ENCODE peak calls at places on chromosomes 11 and 22, in five cellular contexts. One of them, this sample, is unnamed.

GRCh38 chr22:46108564-46109473 is 41.5 kb upstream of the PPARA start:
- DNase-seq in GM12878: no peak
- DNase-seq in K562: peak
- DNase-seq in HepG2: peak
- DNase-seq in A549: peak
- DNase-seq in this sample: peak

GRCh38 chr11:102014756-102015155 is 32.5 kb upstream of the CFAP300 start:
- DNase-seq in K562: no peak
- DNase-seq in HepG2: no peak
- DNase-seq in A549: no peak
- DNase-seq in GM12878: no peak
- DNase-seq in this sample: no peak

GRCh38 chr11:74255741-74256369 is 55.6 kb downstream of the P4HA3 start:
- DNase-seq in A549: peak
- DNase-seq in K562: peak
- DNase-seq in GM12878: no peak
- DNase-seq in HepG2: peak
- DNase-seq in this sample: peak

GRCh38 chr11:75627879-75628668 is 40.8 kb downstream of the MAP6 start:
- DNase-seq in GM12878: no peak
- DNase-seq in A549: no peak
- DNase-seq in K562: peak
- DNase-seq in HepG2: no peak
- DNase-seq in this sample: peak

GRCh38 chr11:829116-829945 is 1.6 kb downstream of the CRACR2B start:
- DNase-seq in HepG2: no peak
- DNase-seq in K562: no peak
- DNase-seq in GM12878: no peak
- DNase-seq in A549: no peak
- DNase-seq in this sample: peak

GRCh38 chr11:10625982-10626311 is 57.5 kb upstream of the LYVE1 start:
- DNase-seq in HepG2: no peak
- DNase-seq in K562: no peak
- DNase-seq in GM12878: no peak
- DNase-seq in A549: no peak
- DNase-seq in this sample: no peak

GRCh38 chr22:40628354-40629042 is 8.0 kb downstream of the MRTFA start:
- DNase-seq in A549: no peak
- DNase-seq in HepG2: no peak
- DNase-seq in GM12878: peak
- DNase-seq in K562: no peak
- DNase-seq in this sample: no peak

GRCh38 chr22:43099095-43099494 is 9.9 kb upstream of the TTLL1 start:
- DNase-seq in HepG2: no peak
- DNase-seq in K562: no peak
- DNase-seq in GM12878: no peak
- DNase-seq in A549: no peak
- DNase-seq in this sample: no peak

GRCh38 chr11:90250970-90251369 is 28.1 kb upstream of the CHORDC1 start:
- DNase-seq in K562: no peak
- DNase-seq in A549: no peak
- DNase-seq in GM12878: no peak
- DNase-seq in HepG2: peak
- DNase-seq in this sample: no peak

GRCh38 chr11:70578831-70579230 is 180.5 kb downstream of the CTTN start:
- DNase-seq in GM12878: no peak
- DNase-seq in A549: no peak
- DNase-seq in HepG2: no peak
- DNase-seq in K562: no peak
- DNase-seq in this sample: no peak

GRCh38 chr22:30872282-30873041 is 96.1 kb downstream of the MORC2 start:
- DNase-seq in HepG2: no peak
- DNase-seq in A549: no peak
- DNase-seq in GM12878: no peak
- DNase-seq in K562: peak
- DNase-seq in this sample: no peak

GRCh38 chr11:84290647-84291046 is 1004.5 kb upstream of the CCDC90B start:
- DNase-seq in GM12878: no peak
- DNase-seq in HepG2: no peak
- DNase-seq in K562: no peak
- DNase-seq in A549: no peak
- DNase-seq in this sample: no peak

GRCh38 chr11:44564653-44565007 is 833 bp upstream of the CD82 start:
- DNase-seq in HepG2: no peak
- DNase-seq in GM12878: no peak
- DNase-seq in A549: no peak
- DNase-seq in K562: peak
- DNase-seq in this sample: peak

GRCh38 chr11:95711162-95711944 is 78.2 kb downstream of the FAM76B start:
- DNase-seq in A549: no peak
- DNase-seq in HepG2: no peak
- DNase-seq in K562: no peak
- DNase-seq in GM12878: peak
- DNase-seq in this sample: no peak

GRCh38 chr22:25143161-25144076 is 56.2 kb upstream of the CRYBB3 start:
- DNase-seq in GM12878: no peak
- DNase-seq in A549: no peak
- DNase-seq in K562: no peak
- DNase-seq in HepG2: no peak
- DNase-seq in this sample: no peak

GRCh38 chr22:30212363-30212995 is 34.1 kb downstream of the LIF start:
- DNase-seq in K562: no peak
- DNase-seq in HepG2: peak
- DNase-seq in GM12878: no peak
- DNase-seq in A549: peak
- DNase-seq in this sample: no peak

GRCh38 chr22:49855491-49855911 is 1.9 kb downstream of the ZBED4 start:
- DNase-seq in GM12878: no peak
- DNase-seq in HepG2: no peak
- DNase-seq in A549: no peak
- DNase-seq in K562: no peak
- DNase-seq in this sample: no peak

GRCh38 chr11:88357323-88358039 is 19.9 kb upstream of the CTSC start:
- DNase-seq in HepG2: no peak
- DNase-seq in K562: peak
- DNase-seq in A549: peak
- DNase-seq in GM12878: peak
- DNase-seq in this sample: no peak

GRCh38 chr22:46318576-46318975 is 16.9 kb upstream of the TRMU start:
- DNase-seq in HepG2: no peak
- DNase-seq in A549: no peak
- DNase-seq in GM12878: no peak
- DNase-seq in K562: no peak
- DNase-seq in this sample: no peak

GRCh38 chr11:94800394-94800793 is 32.2 kb downstream of the AMOTL1 start:
- DNase-seq in HepG2: no peak
- DNase-seq in A549: no peak
- DNase-seq in K562: no peak
- DNase-seq in GM12878: no peak
- DNase-seq in this sample: no peak

GRCh38 chr22:46107089-46107664 is 43.1 kb upstream of the PPARA start:
- DNase-seq in HepG2: no peak
- DNase-seq in A549: no peak
- DNase-seq in K562: no peak
- DNase-seq in GM12878: no peak
- DNase-seq in this sample: no peak

GRCh38 chr22:29146771-29147170 is 58.9 kb upstream of the EMID1 start:
- DNase-seq in GM12878: no peak
- DNase-seq in HepG2: no peak
- DNase-seq in A549: no peak
- DNase-seq in K562: no peak
- DNase-seq in this sample: no peak

GRCh38 chr11:119673389-119674336 is 55.3 kb downstream of the NECTIN1 start:
- DNase-seq in A549: no peak
- DNase-seq in GM12878: peak
- DNase-seq in K562: no peak
- DNase-seq in HepG2: no peak
- DNase-seq in this sample: no peak

GRCh38 chr11:71489311-71490043 is 36.5 kb downstream of the NADSYN1 start:
- DNase-seq in A549: peak
- DNase-seq in HepG2: no peak
- DNase-seq in GM12878: peak
- DNase-seq in K562: no peak
- DNase-seq in this sample: no peak

GRCh38 chr11:13448876-13449275 is 14.1 kb downstream of the BTBD10 start:
- DNase-seq in HepG2: no peak
- DNase-seq in GM12878: no peak
- DNase-seq in A549: no peak
- DNase-seq in K562: peak
- DNase-seq in this sample: no peak

GRCh38 chr11:118908931-118909618 is 16.7 kb downstream of the BCL9L start:
- DNase-seq in K562: no peak
- DNase-seq in GM12878: no peak
- DNase-seq in A549: peak
- DNase-seq in HepG2: no peak
- DNase-seq in this sample: peak

GRCh38 chr11:71358122-71358728 is 90.0 kb downstream of the DHCR7 start:
- DNase-seq in A549: no peak
- DNase-seq in HepG2: no peak
- DNase-seq in K562: no peak
- DNase-seq in GM12878: no peak
- DNase-seq in this sample: no peak

GRCh38 chr11:109970516-109971183 is 122.5 kb upstream of the ZC3H12C start:
- DNase-seq in GM12878: peak
- DNase-seq in A549: no peak
- DNase-seq in K562: no peak
- DNase-seq in HepG2: no peak
- DNase-seq in this sample: no peak

GRCh38 chr22:19442166-19442565 is 5.3 kb downstream of the C22orf39 start:
- DNase-seq in HepG2: no peak
- DNase-seq in A549: no peak
- DNase-seq in GM12878: no peak
- DNase-seq in K562: no peak
- DNase-seq in this sample: no peak

GRCh38 chr22:19289475-19290161 is 1.9 kb downstream of the CLTCL1 start:
- DNase-seq in GM12878: no peak
- DNase-seq in A549: no peak
- DNase-seq in K562: no peak
- DNase-seq in HepG2: no peak
- DNase-seq in this sample: no peak

GRCh38 chr22:46086577-46087335 is 63.6 kb upstream of the PPARA start:
- DNase-seq in GM12878: no peak
- DNase-seq in A549: no peak
- DNase-seq in HepG2: no peak
- DNase-seq in K562: no peak
- DNase-seq in this sample: no peak

GRCh38 chr11:117179048-117179999 is 781 bp downstream of the SIDT2 start:
- DNase-seq in GM12878: peak
- DNase-seq in K562: peak
- DNase-seq in HepG2: no peak
- DNase-seq in A549: no peak
- DNase-seq in this sample: no peak

DNA sequence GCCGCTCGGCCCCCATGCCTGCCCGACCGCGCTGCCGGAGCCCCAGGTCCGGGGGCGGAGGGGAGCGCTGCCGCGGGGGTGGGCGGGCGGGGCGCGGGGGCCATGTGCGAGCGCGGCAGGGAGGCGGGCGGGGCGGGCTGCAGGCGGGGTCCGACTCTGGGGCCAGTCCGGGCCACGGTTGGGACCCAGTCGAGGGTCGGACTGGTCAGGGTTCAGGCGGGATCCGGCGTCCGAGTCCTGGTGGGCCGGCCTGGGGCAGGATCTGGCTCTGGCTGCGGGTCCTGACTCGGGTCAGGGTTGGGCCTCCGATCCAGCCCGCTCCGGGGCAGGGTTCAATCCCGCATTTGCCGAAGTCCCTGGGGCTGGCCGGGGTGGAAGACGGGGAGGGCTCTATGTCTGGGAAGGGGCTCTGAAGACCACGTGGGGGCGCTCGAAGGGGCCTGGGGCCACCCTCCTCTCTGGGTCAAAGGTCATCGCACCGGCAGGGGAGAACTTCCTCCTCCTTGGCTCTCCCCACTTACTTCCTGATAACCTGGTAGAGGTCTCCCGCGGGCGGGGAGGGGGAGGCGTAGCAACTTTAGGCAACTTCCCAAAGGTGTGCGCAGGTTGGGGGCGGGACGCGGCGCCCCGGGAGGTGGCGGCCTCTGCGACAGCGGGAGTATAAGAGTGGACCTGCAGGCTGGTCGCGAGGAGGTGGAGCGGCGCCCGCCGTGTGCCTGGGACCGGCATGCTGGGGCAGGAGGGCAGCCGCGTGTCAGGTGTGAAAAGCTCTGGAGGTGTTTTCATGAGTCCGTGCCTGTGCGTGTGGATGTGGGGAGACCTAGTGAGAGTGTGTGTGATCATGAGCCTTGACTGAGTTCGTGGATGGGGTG is 603 bp downstream of the ESRRA start:
- DNase-seq in A549: peak
- DNase-seq in GM12878: no peak
- DNase-seq in K562: peak
- DNase-seq in HepG2: peak
- DNase-seq in this sample: peak
- TF ChIP-seq JUNB in A549: no peak
- TF ChIP-seq JUNB in GM12878: no peak
- TF ChIP-seq JUNB in K562: no peak
- TF ChIP-seq JUNB in HepG2: no peak
- TF ChIP-seq JUNB in this sample: no peak

GRCh38 chr11:2330696-2331095 is 28.9 kb downstream of the TSPAN32 start:
- DNase-seq in HepG2: no peak
- DNase-seq in GM12878: no peak
- DNase-seq in A549: no peak
- DNase-seq in K562: no peak
- DNase-seq in this sample: no peak
- TF ChIP-seq JUNB in HepG2: no peak
- TF ChIP-seq JUNB in GM12878: no peak
- TF ChIP-seq JUNB in A549: no peak
- TF ChIP-seq JUNB in K562: no peak
- TF ChIP-seq JUNB in this sample: no peak

DNA sequence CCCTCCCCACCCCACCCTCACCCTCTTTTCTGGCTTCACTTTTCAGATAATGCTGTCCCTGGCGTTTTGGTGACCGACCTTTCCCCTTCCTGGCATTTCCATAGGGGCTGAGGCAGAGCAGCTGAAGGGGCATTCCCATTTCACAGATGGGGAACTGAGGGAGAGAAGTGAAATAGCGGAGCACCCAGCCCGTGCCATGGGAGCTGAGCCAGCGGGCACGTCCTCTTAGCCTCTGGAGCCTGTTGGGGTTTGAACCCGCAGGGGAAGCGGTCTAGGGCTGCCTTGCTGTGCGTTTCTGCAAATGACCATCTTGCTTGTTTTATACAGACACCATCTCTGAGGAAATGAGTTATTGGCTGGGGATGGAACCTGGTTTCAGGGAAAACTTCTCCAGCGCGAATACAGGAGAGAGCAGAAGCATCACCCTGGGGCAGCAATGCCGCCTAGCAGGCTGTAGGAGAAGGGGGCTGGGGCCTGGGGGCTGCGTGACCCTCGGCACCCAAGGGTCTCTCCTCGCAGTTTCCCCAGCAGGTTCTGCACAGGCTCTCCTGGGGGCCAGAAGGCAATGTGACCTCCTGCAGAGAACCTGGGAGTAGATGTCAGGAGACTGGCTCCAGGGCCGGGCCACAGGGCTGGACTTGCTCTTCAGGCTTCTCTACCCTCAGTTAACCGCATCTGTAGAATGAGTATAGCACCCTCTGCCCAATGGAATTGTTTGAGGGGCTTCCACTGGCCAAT is 1.5 kb downstream of the PTPRJ start:
- DNase-seq in K562: no peak
- DNase-seq in A549: peak
- DNase-seq in GM12878: no peak
- DNase-seq in HepG2: no peak
- DNase-seq in this sample: no peak
- TF ChIP-seq JUNB in K562: no peak
- TF ChIP-seq JUNB in A549: no peak
- TF ChIP-seq JUNB in GM12878: no peak
- TF ChIP-seq JUNB in HepG2: no peak
- TF ChIP-seq JUNB in this sample: no peak

GRCh38 chr11:73158356-73159051 is 16.4 kb upstream of the FCHSD2 start:
- DNase-seq in A549: no peak
- DNase-seq in K562: no peak
- DNase-seq in HepG2: peak
- DNase-seq in GM12878: no peak
- DNase-seq in this sample: no peak
- TF ChIP-seq JUNB in A549: no peak
- TF ChIP-seq JUNB in K562: no peak
- TF ChIP-seq JUNB in HepG2: no peak
- TF ChIP-seq JUNB in GM12878: no peak
- TF ChIP-seq JUNB in this sample: no peak